ENCODE peak calls at places on chromosomes 1 and 21, in ten cellular contexts. K, F, Q, R, H, T, V, O, D and N are unnamed samples.
A peak's percentile ranks its signal among the peaks of the same experiment; 100 is the strongest.

GRCh38 chr1:84619383-84620093 is 45.3 kb upstream of the CTBS start:
- DNase-seq in F (no peak), H (no peak), K (no peak), Q (no peak), R (no peak), T (no peak), V (peak; percentile 90), D (no peak), O (no peak), N (no peak)

GRCh38 chr1:38117444-38117887 is 70.9 kb upstream of the POU3F1 start:
- DNase-seq in H (no peak), Q (no peak), O (no peak), D (no peak), F (no peak), T (no peak), K (no peak), V (no peak), R (no peak), N (no peak)

GRCh38 chr1:112707217-112708001 is 482 bp upstream of the RHOC start:
- DNase-seq in K (peak; percentile 97), V (peak; percentile 74), F (no peak), D (peak; percentile 55), O (peak; percentile 82), Q (peak; percentile 96), R (peak; percentile 92), H (peak; percentile 57), T (peak; percentile 94), N (peak; percentile 90)

GRCh38 chr1:245469006-245469405 is 314.2 kb downstream of the KIF26B start:
- DNase-seq in D (no peak), K (no peak), V (no peak), Q (no peak), H (no peak), R (no peak), F (no peak), T (no peak), O (no peak), N (no peak)

GRCh38 chr1:13863701-13864100 is 163.7 kb downstream of the PRDM2 start:
- DNase-seq in R (no peak), K (no peak), O (no peak), H (no peak), D (no peak), Q (no peak), V (no peak), F (no peak), T (no peak), N (no peak)

GRCh38 chr1:155324717-155325595 is 4.3 kb downstream of the RUSC1 start:
- DNase-seq in D (peak; percentile 39), R (peak; percentile 37), F (no peak), Q (peak; percentile 94), V (peak; percentile 36), H (peak; percentile 49), K (no peak), O (no peak), T (peak; percentile 84), N (peak; percentile 98)

GRCh38 chr21:41247561-41247968 is 69.0 kb upstream of the FAM3B start:
- DNase-seq in H (no peak), T (peak; percentile 54), Q (no peak), O (no peak), R (peak; percentile 45), V (peak; percentile 66), D (no peak), K (peak; percentile 37), F (peak; percentile 46), N (no peak)

GRCh38 chr1:202825748-202826147 is 15.0 kb downstream of the PCAT6 start:
- DNase-seq in V (no peak), Q (no peak), F (no peak), D (no peak), R (no peak), K (no peak), T (no peak), O (no peak), H (no peak), N (no peak)

GRCh38 chr1:37472994-37473393 is 1.4 kb upstream of the ZC3H12A start:
- DNase-seq in Q (no peak), K (no peak), R (no peak), D (no peak), O (no peak), V (no peak), T (no peak), F (no peak), H (no peak), N (no peak)

GRCh38 chr1:5819391-5820025 is 172.7 kb downstream of the NPHP4 start:
- DNase-seq in H (no peak), F (no peak), T (no peak), Q (no peak), K (no peak), O (no peak), R (no peak), V (no peak), D (no peak), N (no peak)

GRCh38 chr1:29197590-29197924 is 15.9 kb upstream of the SRSF4 start:
- DNase-seq in D (peak; percentile 59), K (no peak), F (no peak), H (no peak), O (no peak), R (no peak), V (peak; percentile 47), T (peak; percentile 75), Q (peak; percentile 80), N (peak; percentile 51)

GRCh38 chr1:228303596-228303995 is 95.8 kb downstream of the OBSCN start:
- DNase-seq in Q (no peak), K (no peak), R (no peak), F (no peak), V (no peak), T (peak; percentile 34), D (no peak), H (no peak), O (no peak), N (no peak)
- H3K27ac ChIP-seq in Q (no peak overlapping the region), K (no peak overlapping the region), R (no peak overlapping the region), F (no peak overlapping the region), V (no peak overlapping the region), T (no peak overlapping the region), D (no peak overlapping the region), H (no peak overlapping the region), O (no peak overlapping the region), N (no peak overlapping the region)

GRCh38 chr1:162023181-162023546 is 505 bp downstream of the OLFML2B start:
- DNase-seq in F (no peak), O (no peak), R (no peak), T (no peak), V (no peak), H (no peak), Q (no peak), K (no peak), D (no peak), N (no peak)

GRCh38 chr1:162021124-162021523 is 2.5 kb downstream of the OLFML2B start:
- DNase-seq in D (no peak), F (no peak), H (no peak), T (no peak), R (no peak), K (no peak), V (no peak), O (no peak), Q (peak; percentile 16), N (no peak)

GRCh38 chr1:162026906-162027305 is 3.2 kb upstream of the OLFML2B start:
- DNase-seq in R (no peak), H (no peak), K (no peak), O (no peak), V (no peak), T (no peak), D (no peak), Q (no peak), F (no peak), N (no peak)

GRCh38 chr1:162022626-162023025 is 1.0 kb downstream of the OLFML2B start:
- DNase-seq in R (no peak), H (no peak), F (no peak), D (no peak), V (no peak), K (no peak), O (no peak), T (no peak), Q (no peak), N (no peak)

GRCh38 chr1:162023547-162024501 is at the start of gene OLFML2B:
- DNase-seq in K (no peak), O (peak; percentile 57), H (no peak), V (peak; percentile 81), F (peak; percentile 37), T (peak; percentile 64), D (peak; percentile 65), Q (peak; percentile 91), R (peak; percentile 61), N (peak; percentile 75)
- TF ChIP-seq CTCF in K (peak; percentile 23), O (peak; percentile 34), H (no peak), V (peak; percentile 63), F (peak; percentile 54), T (no peak), D (no peak), Q (no peak), R (peak; percentile 49), N (peak; percentile 41)

DNA sequence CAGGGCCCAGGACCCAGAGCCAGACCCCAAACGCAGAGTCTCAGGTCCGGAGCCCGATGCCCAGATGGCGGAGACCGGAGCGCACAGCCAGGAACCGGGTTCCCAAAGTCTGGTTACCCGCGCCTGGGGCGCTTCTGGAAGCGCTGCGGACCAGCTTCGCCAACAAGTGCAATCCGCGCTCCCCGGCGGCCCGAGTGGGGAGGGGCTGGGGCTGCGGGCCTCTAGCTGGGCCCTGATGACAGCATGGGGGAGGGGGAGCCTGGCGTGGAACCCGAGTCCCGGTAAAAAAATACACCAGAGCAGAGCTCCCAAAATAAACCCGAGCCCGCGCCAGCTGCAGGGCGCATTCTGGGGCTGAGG is 494 bp downstream of the NT5C1A start:
- DNase-seq in H (peak; percentile 81), O (no peak), K (no peak), T (no peak), F (no peak), V (no peak), R (peak; percentile 77), D (no peak), Q (peak; percentile 63), N (peak; percentile 27)
- H3K27me3 ChIP-seq in H (no peaks in the 10 kb centered on the region), O (no peaks in the 10 kb centered on the region), K (peaks cover 20% of the 10 kb centered on the region), T (peaks cover 15% of the 10 kb centered on the region), F (peaks cover 77% of the 10 kb centered on the region), V (peaks cover 33% of the 10 kb centered on the region), R (no peaks in the 10 kb centered on the region), D (peaks cover 39% of the 10 kb centered on the region), Q (peaks cover 98% of the 10 kb centered on the region), N (peaks cover 31% of the 10 kb centered on the region)

GRCh38 chr1:211527888-211528287 is 35.9 kb upstream of the RD3 start:
- DNase-seq in V (no peak), K (no peak), D (no peak), R (peak; percentile 12), H (no peak), T (no peak), Q (no peak), O (no peak), F (no peak), N (no peak)

GRCh38 chr1:211529011-211529410 is 37.0 kb upstream of the RD3 start:
- DNase-seq in V (no peak), K (no peak), F (no peak), O (no peak), H (no peak), Q (no peak), T (no peak), D (no peak), R (no peak), N (no peak)

GRCh38 chr1:211531194-211532085 is 39.5 kb upstream of the RD3 start:
- DNase-seq in D (no peak), V (no peak), H (no peak), Q (no peak), R (no peak), O (no peak), K (no peak), T (no peak), F (no peak), N (no peak)

GRCh38 chr1:211527006-211527405 is 35.0 kb upstream of the RD3 start:
- DNase-seq in H (no peak), T (no peak), O (no peak), V (no peak), D (no peak), K (no peak), F (no peak), Q (no peak), R (no peak), N (no peak)

GRCh38 chr1:211529453-211529852 is 37.5 kb upstream of the RD3 start:
- DNase-seq in O (no peak), H (no peak), V (no peak), R (no peak), Q (no peak), D (no peak), K (no peak), F (no peak), T (no peak), N (no peak)
- H3K27ac ChIP-seq in O (no peak overlapping the region), H (no peak overlapping the region), V (no peak overlapping the region), R (no peak overlapping the region), Q (no peak overlapping the region), D (no peak overlapping the region), K (no peak overlapping the region), F (no peak overlapping the region), T (no peak overlapping the region), N (no peak overlapping the region)